ENCODE peak calls at places on chromosomes 16 and 17, in five cellular contexts. J, U, H, L and E are unnamed samples.

GRCh38 chr16:19715566-19715965 is 2.5 kb downstream of the KNOP1 start:
- DNase-seq in J (peak), U (no peak), H (no peak), L (no peak), E (no peak)

GRCh38 chr16:1355591-1355990 is 3.9 kb downstream of the GNPTG start:
- DNase-seq in J (no peak), U (no peak), H (no peak), L (no peak), E (no peak)

GRCh38 chr16:46519063-46519462 is 102.1 kb downstream of the SHCBP1 start:
- DNase-seq in J (no peak), U (no peak), H (no peak), L (no peak), E (no peak)

GRCh38 chr17:66677201-66677981 is 157.5 kb upstream of the CACNG5 start:
- DNase-seq in J (peak), U (no peak), H (no peak), L (no peak), E (no peak)

GRCh38 chr16:56662357-56663354 is 4.9 kb downstream of the MT1F start:
- DNase-seq in J (no peak), U (no peak), H (no peak), L (peak), E (no peak)

GRCh38 chr17:35664685-35665084 is 66.8 kb upstream of the RASL10B start:
- DNase-seq in J (no peak), U (no peak), H (no peak), L (no peak), E (no peak)

GRCh38 chr16:81237282-81237681 is 1.2 kb upstream of the BCO1 start:
- DNase-seq in J (peak), U (no peak), H (no peak), L (peak), E (no peak)

GRCh38 chr17:17603178-17603894 is 11.8 kb upstream of the PEMT start:
- DNase-seq in J (no peak), U (no peak), H (no peak), L (peak), E (no peak)

GRCh38 chr16:1639282-1639681 is 27.1 kb downstream of the CRAMP1 start:
- DNase-seq in J (no peak), U (no peak), H (no peak), L (no peak), E (no peak)

GRCh38 chr17:40550608-40551007 is 14.7 kb downstream of the CCR7 start:
- DNase-seq in J (no peak), U (no peak), H (no peak), L (no peak), E (no peak)